ENCODE peak calls at places on chromosomes 5 and 9, in eight cellular contexts. J is globus pallidus, W is NCI-H1092 treated with DMSO at 0.1 percent for 48 hours, P is mesendoderm, B is left colon, L is A549, K is activated B cell treated with CpG ODN at 0.5 μM for 24 hours, V is left ventricle myocardium superior. C is an unnamed sample.

GRCh38 chr5:177403194-177403825 is 2.8 kb upstream of the PFN3 start:
- DNase-seq in L (peak; percentile 54), P (peak; percentile 36), W (peak; percentile 33), K (peak; percentile 43), B (peak; percentile 64), V (peak; percentile 39), J (no peak), C (no peak)

GRCh38 chr9:87664153-87665060 is 61.5 kb upstream of the CTSL start:
- DNase-seq in B (no peak), J (no peak), K (no peak), L (no peak), V (no peak), P (no peak), W (no peak), C (no peak)

GRCh38 chr5:1555808-1556681 is 32.3 kb upstream of the LPCAT1 start:
- DNase-seq in L (no peak), V (no peak), B (no peak), J (no peak), W (no peak), P (no peak), K (no peak), C (no peak)

GRCh38 chr5:75510836-75511434 is 494 bp downstream of the CERT1 start:
- DNase-seq in L (peak; percentile 38), K (peak; percentile 26), V (peak; percentile 62), J (peak; percentile 36), P (peak; percentile 73), B (peak; percentile 71), W (peak; percentile 16), C (peak; percentile 35)

GRCh38 chr9:4114569-4115505 is 185.0 kb downstream of the GLIS3 start:
- DNase-seq in K (no peak), P (peak; percentile 34), V (no peak), B (no peak), L (no peak), W (peak; percentile 16), J (no peak), C (peak; percentile 56)

GRCh38 chr5:135107101-135107500 is 73.1 kb upstream of the PITX1 start:
- DNase-seq in J (no peak), P (no peak), K (no peak), W (no peak), V (no peak), B (peak; percentile 50), L (no peak), C (no peak)

GRCh38 chr9:126788631-126789349 is 16.1 kb upstream of the ZBTB43 start:
- DNase-seq in J (no peak), V (no peak), P (no peak), W (no peak), B (no peak), K (no peak), L (peak; percentile 60), C (peak; percentile 47)

GRCh38 chr9:114691046-114691955 is 9.3 kb upstream of the TEX48 start:
- DNase-seq in L (peak; percentile 78), B (no peak), K (no peak), P (no peak), J (no peak), W (no peak), V (no peak), C (peak; percentile 88)

GRCh38 chr9:87445646-87446045 is 52.0 kb upstream of the DAPK1 start:
- DNase-seq in P (peak; percentile 76), L (peak; percentile 60), J (peak; percentile 9), W (no peak), K (no peak), B (peak; percentile 16), V (no peak), C (peak; percentile 37)

GRCh38 chr5:91382530-91383026 is 539 bp downstream of the ARRDC3 start:
- DNase-seq in W (peak; percentile 86), B (peak; percentile 52), V (no peak), J (peak; percentile 77), K (no peak), P (peak; percentile 55), L (no peak), C (peak; percentile 25)

GRCh38 chr5:108384741-108385140 is 2.8 kb upstream of the FBXL17 start:
- DNase-seq in P (no peak), L (no peak), B (no peak), K (no peak), J (no peak), V (no peak), W (no peak), C (no peak)

GRCh38 chr5:82335807-82336206 is 57.7 kb upstream of the RPS23 start:
- DNase-seq in W (no peak), L (no peak), J (no peak), V (no peak), K (no peak), P (no peak), B (no peak), C (peak; percentile 71)

GRCh38 chr9:122464633-122465567 is 12.8 kb downstream of the OR1J1 start:
- DNase-seq in P (peak; percentile 66), W (peak; percentile 53), V (peak; percentile 47), J (peak; percentile 83), L (peak; percentile 68), K (peak; percentile 19), B (peak; percentile 73), C (peak; percentile 89)

GRCh38 chr5:10792336-10792735 is 31.3 kb upstream of the DAP start:
- DNase-seq in V (no peak), K (no peak), P (no peak), B (no peak), W (no peak), L (no peak), J (no peak), C (no peak)

GRCh38 chr9:119117409-119117808 is 251.8 kb downstream of the BRINP1 start:
- DNase-seq in J (no peak), B (no peak), K (no peak), P (no peak), W (no peak), L (no peak), V (no peak), C (no peak)

GRCh38 chr9:17531642-17532254 is 47.1 kb upstream of the SH3GL2 start:
- DNase-seq in J (peak; percentile 18), P (peak; percentile 51), V (no peak), L (peak; percentile 38), W (peak; percentile 59), K (no peak), B (peak; percentile 47), C (peak; percentile 74)

GRCh38 chr9:85610074-85610855 is 131.5 kb downstream of the AGTPBP1 start:
- DNase-seq in B (no peak), V (no peak), L (peak; percentile 78), P (peak; percentile 78), K (no peak), J (peak; percentile 96), W (peak; percentile 78), C (peak; percentile 48)

GRCh38 chr5:65790371-65791163 is 68.6 kb downstream of the NLN start:
- DNase-seq in L (no peak), B (peak; percentile 14), V (no peak), K (no peak), P (peak; percentile 19), J (no peak), W (no peak), C (no peak)

GRCh38 chr5:92390657-92391056 is 1007.5 kb upstream of the ARRDC3 start:
- DNase-seq in B (no peak), L (no peak), W (no peak), K (no peak), J (no peak), P (no peak), V (no peak), C (no peak)

GRCh38 chr9:124221685-124222084 is 36.1 kb upstream of the NEK6 start:
- DNase-seq in W (no peak), L (no peak), V (no peak), K (no peak), J (no peak), B (no peak), P (no peak), C (no peak)

GRCh38 chr5:88113429-88113828 is 155.2 kb downstream of the TMEM161B start:
- DNase-seq in K (no peak), V (no peak), W (no peak), L (no peak), P (no peak), J (no peak), B (no peak), C (no peak)

GRCh38 chr9:79581794-79582193 is 10.0 kb downstream of the TLE4 start:
- DNase-seq in B (no peak), K (no peak), V (no peak), J (no peak), P (peak; percentile 82), L (no peak), W (no peak), C (peak; percentile 85)

GRCh38 chr5:119032653-119033052 is 38.2 kb upstream of the DMXL1 start:
- DNase-seq in L (no peak), J (peak; percentile 10), B (no peak), P (no peak), V (no peak), W (no peak), K (no peak), C (no peak)

GRCh38 chr9:121634800-121635261 is 16.6 kb upstream of the DAB2IP start:
- DNase-seq in K (no peak), P (peak; percentile 72), W (peak; percentile 27), V (peak; percentile 47), B (no peak), J (peak; percentile 64), L (peak; percentile 58), C (no peak)

GRCh38 chr9:133821606-133822438 is 83.7 kb upstream of the SARDH start:
- DNase-seq in L (no peak), V (no peak), J (no peak), K (no peak), B (no peak), W (no peak), P (no peak), C (no peak)

GRCh38 chr5:153895266-153895665 is 143.4 kb downstream of the FAM114A2 start:
- DNase-seq in P (no peak), V (no peak), L (no peak), J (no peak), W (no peak), B (no peak), K (no peak), C (no peak)

GRCh38 chr5:107425541-107426031 is 245.2 kb downstream of the EFNA5 start:
- DNase-seq in P (peak; percentile 18), J (no peak), W (no peak), B (no peak), K (no peak), V (no peak), L (peak; percentile 35), C (peak; percentile 78)

GRCh38 chr5:158754018-158754514 is 345.6 kb downstream of the EBF1 start:
- DNase-seq in B (no peak), V (no peak), W (no peak), K (no peak), P (no peak), J (no peak), L (no peak), C (peak; percentile 80)

GRCh38 chr5:65874241-65874640 is 52.1 kb upstream of the ERBIN start:
- DNase-seq in W (no peak), B (no peak), P (no peak), J (no peak), L (no peak), V (no peak), K (no peak), C (peak; percentile 11)

GRCh38 chr5:38154615-38155204 is 103.6 kb upstream of the EGFLAM start:
- DNase-seq in L (no peak), B (no peak), J (no peak), W (no peak), V (no peak), K (no peak), P (no peak), C (no peak)

C was measured in brain microvascular endothelial cell.